ENCODE peak calls at places on chromosomes 7 and 10, in six cellular contexts. Q, G, N, U, Z and M are unnamed samples.

GRCh38 chr7:31767686-31768358 is 80.8 kb downstream of the PPP1R17 start:
- DNase-seq in Q (no peak), G (no peak), N (no peak), U (peak), Z (no peak), M (no peak)

GRCh38 chr7:20432071-20432470 is 101.4 kb downstream of the ITGB8 start:
- DNase-seq in Q (no peak), G (no peak), N (no peak), U (no peak), Z (no peak), M (no peak)

GRCh38 chr10:62993121-62993520 is 140.0 kb upstream of the NRBF2 start:
- DNase-seq in Q (no peak), G (no peak), N (no peak), U (no peak), Z (peak), M (no peak)

GRCh38 chr10:28778524-28778923 is 101.2 kb downstream of the BAMBI start:
- DNase-seq in Q (no peak), G (no peak), N (no peak), U (no peak), Z (no peak), M (no peak)

GRCh38 chr7:139658919-139659675 is 118.7 kb downstream of the HIPK2 start:
- DNase-seq in Q (no peak), G (no peak), N (no peak), U (peak), Z (no peak), M (no peak)

GRCh38 chr7:116876664-116877442 is 14.5 kb downstream of the CAPZA2 start:
- DNase-seq in Q (no peak), G (no peak), N (no peak), U (peak), Z (no peak), M (peak)

GRCh38 chr7:98733036-98733435 is 116.0 kb downstream of the NPTX2 start:
- DNase-seq in Q (peak), G (peak), N (peak), U (peak), Z (peak), M (peak)

GRCh38 chr10:114073787-114074186 is 30.1 kb downstream of the ADRB1 start:
- DNase-seq in Q (no peak), G (peak), N (no peak), U (no peak), Z (no peak), M (no peak)

GRCh38 chr10:21030096-21030495 is 133.0 kb upstream of the NEBL start:
- DNase-seq in Q (no peak), G (no peak), N (no peak), U (no peak), Z (no peak), M (no peak)

GRCh38 chr10:18140149-18140956 is at the start of gene CACNB2:
- DNase-seq in Q (peak), G (no peak), N (no peak), U (peak), Z (peak), M (peak)

GRCh38 chr7:24827027-24827426 is 69.8 kb upstream of the GSDME start:
- DNase-seq in Q (no peak), G (no peak), N (no peak), U (no peak), Z (no peak), M (no peak)

GRCh38 chr10:122468923-122469781 is 7.8 kb downstream of the HTRA1 start:
- DNase-seq in Q (no peak), G (no peak), N (peak), U (no peak), Z (peak), M (no peak)

GRCh38 chr7:128197586-128197985 is 43.5 kb upstream of the LEP start:
- DNase-seq in Q (no peak), G (no peak), N (no peak), U (no peak), Z (peak), M (no peak)

GRCh38 chr10:24777191-24777590 is 53.5 kb upstream of the ARHGAP21 start:
- DNase-seq in Q (no peak), G (no peak), N (no peak), U (no peak), Z (peak), M (no peak)

GRCh38 chr7:69989551-69989950 is 391.3 kb downstream of the AUTS2 start:
- DNase-seq in Q (no peak), G (no peak), N (no peak), U (no peak), Z (no peak), M (no peak)

GRCh38 chr10:124180044-124180745 is 86.8 kb upstream of the CHST15 start:
- DNase-seq in Q (no peak), G (no peak), N (no peak), U (no peak), Z (no peak), M (no peak)

GRCh38 chr7:28224172-28224571 is 43.6 kb upstream of the JAZF1 start:
- DNase-seq in Q (no peak), G (no peak), N (no peak), U (no peak), Z (no peak), M (no peak)

GRCh38 chr7:30922596-30922995 is 10.9 kb downstream of the AQP1 start:
- DNase-seq in Q (no peak), G (no peak), N (no peak), U (no peak), Z (no peak), M (no peak)

GRCh38 chr7:90797596-90797995 is 201.5 kb downstream of the CDK14 start:
- DNase-seq in Q (no peak), G (no peak), N (no peak), U (no peak), Z (no peak), M (no peak)

GRCh38 chr10:90204956-90205695 is 503.7 kb downstream of the KIF20B start:
- DNase-seq in Q (no peak), G (no peak), N (no peak), U (no peak), Z (no peak), M (no peak)

GRCh38 chr7:97179454-97180104 is 62.1 kb downstream of the SDHAF3 start:
- DNase-seq in Q (peak), G (peak), N (peak), U (peak), Z (peak), M (peak)

GRCh38 chr7:70972693-70973092 is 159.3 kb upstream of the GALNT17 start:
- DNase-seq in Q (no peak), G (no peak), N (no peak), U (no peak), Z (no peak), M (no peak)

GRCh38 chr7:66306243-66306642 is 101.1 kb downstream of the TPST1 start:
- DNase-seq in Q (no peak), G (no peak), N (peak), U (no peak), Z (no peak), M (no peak)

GRCh38 chr7:5143935-5144903 is 45.8 kb upstream of the WIPI2 start:
- DNase-seq in Q (no peak), G (peak), N (no peak), U (peak), Z (no peak), M (no peak)

GRCh38 chr10:31320598-31321211 is 1.7 kb downstream of the ZEB1 start:
- DNase-seq in Q (no peak), G (peak), N (no peak), U (peak), Z (peak), M (peak)

GRCh38 chr10:91800756-91801155 is 2.5 kb downstream of the TNKS2 start:
- DNase-seq in Q (no peak), G (no peak), N (no peak), U (no peak), Z (no peak), M (no peak)

GRCh38 chr7:65971021-65971420 is 11.0 kb downstream of the GUSB start:
- DNase-seq in Q (no peak), G (no peak), N (no peak), U (no peak), Z (no peak), M (peak)

GRCh38 chr10:58531084-58531695 is 18.5 kb downstream of the BICC1 start:
- DNase-seq in Q (peak), G (peak), N (peak), U (peak), Z (peak), M (peak)
- TF ChIP-seq CTCF in Q (peak), G (peak), N (peak), U (peak), Z (peak), M (peak)

GRCh38 chr10:49281461-49281860 is 17.5 kb upstream of the C10orf71 start:
- DNase-seq in Q (no peak), G (no peak), N (no peak), U (peak), Z (no peak), M (peak)
- TF ChIP-seq CTCF in Q (peak), G (no peak), N (peak), U (peak), Z (no peak), M (no peak)

DNA sequence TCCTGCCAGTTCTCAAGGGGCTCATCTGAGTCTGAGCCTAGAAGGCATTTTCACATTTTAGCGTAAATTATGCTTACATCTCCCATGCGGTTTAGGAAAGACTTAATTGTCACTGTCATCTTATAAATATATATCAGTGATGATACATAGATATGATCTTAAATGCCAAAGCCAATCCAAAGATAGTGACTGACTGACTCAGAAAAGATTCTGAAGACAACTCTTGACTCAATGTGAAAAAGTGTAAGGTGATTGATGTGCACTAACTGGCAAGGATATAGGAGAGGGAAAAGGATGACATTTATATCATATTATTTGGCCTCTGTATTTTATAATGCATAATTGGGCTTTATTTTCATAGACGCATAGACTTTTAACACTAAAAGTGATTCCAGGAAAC is 84.9 kb upstream of the LRRN3 start:
- DNase-seq in Q (no peak), G (no peak), N (no peak), U (no peak), Z (no peak), M (no peak)
- TF ChIP-seq CTCF in Q (no peak), G (no peak), N (no peak), U (no peak), Z (no peak), M (no peak)

GRCh38 chr7:106947244-106947728 is 82.2 kb downstream of the PIK3CG start:
- DNase-seq in Q (peak), G (peak), N (peak), U (peak), Z (peak), M (peak)
- TF ChIP-seq CTCF in Q (peak), G (peak), N (peak), U (peak), Z (peak), M (peak)